ENCODE peak calls at places on chromosomes 4 and X, in ten cellular contexts. F, A, H, O, G, I, D, B, Y and U are unnamed samples.

GRCh38 chr4:101252721-101253120 is 94.6 kb downstream of the PPP3CA start:
- DNase-seq in F (no peak), A (no peak), H (no peak), O (no peak), G (no peak), I (no peak), D (no peak), B (no peak), Y (no peak), U (no peak)

GRCh38 chr4:25343671-25344070 is 31.1 kb downstream of the ZCCHC4 start:
- DNase-seq in F (no peak), A (no peak), H (no peak), O (no peak), G (no peak), I (no peak), D (no peak), B (no peak), Y (no peak), U (no peak)

GRCh38 chrX:124337916-124338315 is 5.5 kb downstream of the TEX13D start:
- DNase-seq in F (no peak), A (no peak), H (no peak), O (no peak), G (no peak), I (no peak), D (no peak), B (no peak), Y (no peak), U (no peak)

GRCh38 chrX:120671963-120672362 is 42.1 kb upstream of the C1GALT1C1 start:
- DNase-seq in F (no peak), A (no peak), H (no peak), O (no peak), G (no peak), I (no peak), D (no peak), B (no peak), Y (peak), U (no peak)

GRCh38 chr4:104486702-104487101 is 8.0 kb downstream of the CXXC4 start:
- DNase-seq in F (no peak), A (no peak), H (no peak), O (no peak), G (no peak), I (no peak), D (no peak), B (peak), Y (no peak), U (no peak)

GRCh38 chr4:151801547-151802516 is 41.0 kb upstream of the GATB start:
- DNase-seq in F (no peak), A (no peak), H (peak), O (peak), G (peak), I (peak), D (peak), B (peak), Y (peak), U (peak)

GRCh38 chr4:8162625-8163024 is 4.0 kb upstream of the ABLIM2 start:
- DNase-seq in F (no peak), A (no peak), H (no peak), O (no peak), G (no peak), I (peak), D (no peak), B (no peak), Y (no peak), U (no peak)

GRCh38 chr4:186137193-186137792 is 32.8 kb downstream of the FAM149A start:
- DNase-seq in F (no peak), A (no peak), H (no peak), O (no peak), G (peak), I (no peak), D (peak), B (no peak), Y (no peak), U (no peak)

GRCh38 chrX:48025561-48025960 is 18.8 kb downstream of the SPACA5 start:
- DNase-seq in F (peak), A (no peak), H (peak), O (no peak), G (peak), I (peak), D (no peak), B (peak), Y (peak), U (peak)

GRCh38 chr4:19239565-19239964 is 1012.1 kb upstream of the SLIT2 start:
- DNase-seq in F (peak), A (peak), H (no peak), O (no peak), G (no peak), I (no peak), D (no peak), B (no peak), Y (no peak), U (no peak)

GRCh38 chrX:39903937-39904336 is 193.8 kb downstream of the BCOR start:
- DNase-seq in F (no peak), A (no peak), H (no peak), O (no peak), G (no peak), I (no peak), D (no peak), B (no peak), Y (no peak), U (no peak)

GRCh38 chr4:1792832-1793495 is at the start of gene FGFR3:
- DNase-seq in F (no peak), A (no peak), H (peak), O (peak), G (no peak), I (no peak), D (peak), B (peak), Y (no peak), U (no peak)

GRCh38 chr4:20652226-20652836 is 47.9 kb upstream of the PACRGL start:
- DNase-seq in F (no peak), A (no peak), H (no peak), O (no peak), G (no peak), I (no peak), D (no peak), B (no peak), Y (peak), U (no peak)

GRCh38 chr4:73817341-73817740 is 19.1 kb upstream of the CXCL6 start:
- DNase-seq in F (no peak), A (no peak), H (no peak), O (no peak), G (no peak), I (no peak), D (no peak), B (no peak), Y (no peak), U (no peak)

GRCh38 chr4:110518889-110519490 is 43.0 kb downstream of the ENPEP start:
- DNase-seq in F (no peak), A (no peak), H (no peak), O (no peak), G (no peak), I (no peak), D (peak), B (no peak), Y (peak), U (no peak)

GRCh38 chr4:10816571-10816970 is 132.0 kb upstream of the CLNK start:
- DNase-seq in F (no peak), A (no peak), H (no peak), O (no peak), G (no peak), I (no peak), D (peak), B (no peak), Y (no peak), U (no peak)

GRCh38 chrX:70398899-70399298 is 24.2 kb upstream of the GDPD2 start:
- DNase-seq in F (no peak), A (no peak), H (no peak), O (no peak), G (no peak), I (no peak), D (no peak), B (no peak), Y (peak), U (no peak)

GRCh38 chr4:121050251-121050650 is 22.1 kb downstream of the NDNF start:
- DNase-seq in F (no peak), A (no peak), H (no peak), O (no peak), G (no peak), I (no peak), D (peak), B (no peak), Y (no peak), U (no peak)

GRCh38 chr4:135718019-135718418 is 1516.4 kb upstream of the PABPC4L start:
- DNase-seq in F (no peak), A (no peak), H (no peak), O (no peak), G (no peak), I (no peak), D (no peak), B (no peak), Y (no peak), U (no peak)

GRCh38 chr4:99816611-99817309 is at the start of gene DAPP1:
- DNase-seq in F (no peak), A (no peak), H (no peak), O (no peak), G (no peak), I (peak), D (no peak), B (no peak), Y (peak), U (no peak)

GRCh38 chr4:79227896-79228295 is 98.0 kb downstream of the NAA11 start:
- DNase-seq in F (peak), A (no peak), H (no peak), O (no peak), G (no peak), I (no peak), D (no peak), B (no peak), Y (no peak), U (peak)

GRCh38 chr4:110793381-110793801 is 170.5 kb upstream of the PITX2 start:
- DNase-seq in F (peak), A (peak), H (no peak), O (no peak), G (no peak), I (no peak), D (no peak), B (no peak), Y (no peak), U (no peak)

GRCh38 chr4:174405923-174406322 is 116.4 kb downstream of the HPGD start:
- DNase-seq in F (no peak), A (no peak), H (no peak), O (no peak), G (no peak), I (no peak), D (no peak), B (no peak), Y (no peak), U (no peak)

GRCh38 chr4:178738026-178738425 is 1295.8 kb upstream of the AGA start:
- DNase-seq in F (no peak), A (no peak), H (no peak), O (no peak), G (no peak), I (no peak), D (no peak), B (no peak), Y (no peak), U (no peak)

GRCh38 chr4:127203561-127204260 is 429.0 kb upstream of the INTU start:
- DNase-seq in F (peak), A (peak), H (no peak), O (no peak), G (no peak), I (no peak), D (no peak), B (no peak), Y (no peak), U (no peak)

GRCh38 chr4:11720292-11720691 is 291.6 kb upstream of the HS3ST1 start:
- DNase-seq in F (no peak), A (no peak), H (no peak), O (no peak), G (peak), I (no peak), D (peak), B (no peak), Y (no peak), U (no peak)

GRCh38 chr4:120524237-120524636 is 398.3 kb downstream of the PRDM5 start:
- DNase-seq in F (no peak), A (no peak), H (no peak), O (no peak), G (no peak), I (no peak), D (no peak), B (no peak), Y (no peak), U (no peak)